ENCODE peak calls at places on chromosomes 2 and 18, in five cellular contexts. One of them, this sample, is unnamed.

GRCh38 chr2:190088917-190089316 is 26.4 kb upstream of the MSTN start:
- DNase-seq in Peyer's patch: peak; percentile 69
- DNase-seq in stomach: peak; percentile 32
- DNase-seq in mammary epithelial cell: peak; percentile 47
- DNase-seq in left ventricle myocardium inferior: no peak
- DNase-seq in this sample: peak; percentile 67

GRCh38 chr2:38524580-38524979 is 78.1 kb downstream of the HNRNPLL start:
- DNase-seq in Peyer's patch: no peak
- DNase-seq in stomach: no peak
- DNase-seq in mammary epithelial cell: no peak
- DNase-seq in left ventricle myocardium inferior: no peak
- DNase-seq in this sample: no peak

GRCh38 chr18:57589162-57589561 is 2.7 kb upstream of the FECH start:
- DNase-seq in Peyer's patch: no peak
- DNase-seq in stomach: no peak
- DNase-seq in mammary epithelial cell: no peak
- DNase-seq in left ventricle myocardium inferior: no peak
- DNase-seq in this sample: no peak

GRCh38 chr2:38620282-38620977 is 17.7 kb upstream of the HNRNPLL start:
- DNase-seq in Peyer's patch: no peak
- DNase-seq in stomach: no peak
- DNase-seq in mammary epithelial cell: no peak
- DNase-seq in left ventricle myocardium inferior: no peak
- DNase-seq in this sample: peak; percentile 67

GRCh38 chr18:54613174-54613573 is 22.1 kb downstream of the DYNAP start:
- DNase-seq in Peyer's patch: no peak
- DNase-seq in stomach: no peak
- DNase-seq in mammary epithelial cell: no peak
- DNase-seq in left ventricle myocardium inferior: no peak
- DNase-seq in this sample: no peak

GRCh38 chr2:127025357-127026062 is 81.4 kb downstream of the BIN1 start:
- DNase-seq in Peyer's patch: peak; percentile 87
- DNase-seq in stomach: peak; percentile 55
- DNase-seq in mammary epithelial cell: peak; percentile 70
- DNase-seq in left ventricle myocardium inferior: peak; percentile 63
- DNase-seq in this sample: peak; percentile 95

GRCh38 chr2:14903709-14904374 is 271.3 kb downstream of the LRATD1 start:
- DNase-seq in Peyer's patch: peak; percentile 53
- DNase-seq in stomach: peak; percentile 42
- DNase-seq in mammary epithelial cell: peak; percentile 41
- DNase-seq in left ventricle myocardium inferior: no peak
- DNase-seq in this sample: no peak

GRCh38 chr2:96315400-96316071 is 9.6 kb upstream of the ITPRIPL1 start:
- DNase-seq in Peyer's patch: peak; percentile 75
- DNase-seq in stomach: no peak
- DNase-seq in mammary epithelial cell: no peak
- DNase-seq in left ventricle myocardium inferior: no peak
- DNase-seq in this sample: peak; percentile 51

GRCh38 chr2:227406177-227407031 is 18.7 kb upstream of the SCYGR1 start:
- DNase-seq in Peyer's patch: peak; percentile 80
- DNase-seq in stomach: peak; percentile 73
- DNase-seq in mammary epithelial cell: peak; percentile 95
- DNase-seq in left ventricle myocardium inferior: peak; percentile 20
- DNase-seq in this sample: peak; percentile 89

GRCh38 chr2:219645631-219646527 is 18.4 kb downstream of the SLC4A3 start:
- DNase-seq in Peyer's patch: peak; percentile 22
- DNase-seq in stomach: no peak
- DNase-seq in mammary epithelial cell: peak; percentile 68
- DNase-seq in left ventricle myocardium inferior: no peak
- DNase-seq in this sample: peak; percentile 71

GRCh38 chr18:46482831-46483230 is 174.2 kb downstream of the LOXHD1 start:
- DNase-seq in Peyer's patch: no peak
- DNase-seq in stomach: no peak
- DNase-seq in mammary epithelial cell: no peak
- DNase-seq in left ventricle myocardium inferior: no peak
- DNase-seq in this sample: no peak

GRCh38 chr2:112889976-112890375 is 21.0 kb upstream of the IL37 start:
- DNase-seq in Peyer's patch: no peak
- DNase-seq in stomach: no peak
- DNase-seq in mammary epithelial cell: no peak
- DNase-seq in left ventricle myocardium inferior: no peak
- DNase-seq in this sample: no peak

GRCh38 chr2:218894168-218895157 is 13.8 kb downstream of the WNT10A start:
- DNase-seq in Peyer's patch: no peak
- DNase-seq in stomach: no peak
- DNase-seq in mammary epithelial cell: peak; percentile 75
- DNase-seq in left ventricle myocardium inferior: no peak
- DNase-seq in this sample: no peak

GRCh38 chr18:34985963-34986362 is 55.2 kb upstream of the MAPRE2 start:
- DNase-seq in Peyer's patch: no peak
- DNase-seq in stomach: no peak
- DNase-seq in mammary epithelial cell: no peak
- DNase-seq in left ventricle myocardium inferior: no peak
- DNase-seq in this sample: no peak

GRCh38 chr18:67574749-67575148 is 58.2 kb upstream of the DSEL start:
- DNase-seq in Peyer's patch: no peak
- DNase-seq in stomach: no peak
- DNase-seq in mammary epithelial cell: no peak
- DNase-seq in left ventricle myocardium inferior: no peak
- DNase-seq in this sample: no peak

GRCh38 chr18:50172367-50172766 is 22.6 kb downstream of the MYO5B start:
- DNase-seq in Peyer's patch: no peak
- DNase-seq in stomach: no peak
- DNase-seq in mammary epithelial cell: peak; percentile 83
- DNase-seq in left ventricle myocardium inferior: no peak
- DNase-seq in this sample: no peak

GRCh38 chr2:51103205-51103604 is 71.3 kb upstream of the NRXN1 start:
- DNase-seq in Peyer's patch: no peak
- DNase-seq in stomach: no peak
- DNase-seq in mammary epithelial cell: peak; percentile 5
- DNase-seq in left ventricle myocardium inferior: peak; percentile 23
- DNase-seq in this sample: peak; percentile 87

GRCh38 chr18:13501896-13502295 is 224.5 kb downstream of the FAM210A start:
- DNase-seq in Peyer's patch: no peak
- DNase-seq in stomach: no peak
- DNase-seq in mammary epithelial cell: no peak
- DNase-seq in left ventricle myocardium inferior: no peak
- DNase-seq in this sample: no peak

GRCh38 chr2:215425021-215425782 is 10.7 kb downstream of the FN1 start:
- DNase-seq in Peyer's patch: no peak
- DNase-seq in stomach: no peak
- DNase-seq in mammary epithelial cell: no peak
- DNase-seq in left ventricle myocardium inferior: no peak
- DNase-seq in this sample: peak; percentile 74

GRCh38 chr2:200452377-200452776 is 57.5 kb downstream of the KCTD18 start:
- DNase-seq in Peyer's patch: no peak
- DNase-seq in stomach: no peak
- DNase-seq in mammary epithelial cell: no peak
- DNase-seq in left ventricle myocardium inferior: no peak
- DNase-seq in this sample: no peak

GRCh38 chr2:10534514-10535250 is 86.6 kb upstream of the ODC1 start:
- DNase-seq in Peyer's patch: no peak
- DNase-seq in stomach: no peak
- DNase-seq in mammary epithelial cell: no peak
- DNase-seq in left ventricle myocardium inferior: no peak
- DNase-seq in this sample: peak; percentile 51

GRCh38 chr2:189538402-189538801 is 42.2 kb downstream of the SLC40A1 start:
- DNase-seq in Peyer's patch: no peak
- DNase-seq in stomach: no peak
- DNase-seq in mammary epithelial cell: no peak
- DNase-seq in left ventricle myocardium inferior: no peak
- DNase-seq in this sample: no peak

GRCh38 chr2:215528555-215528954 is 92.7 kb upstream of the FN1 start:
- DNase-seq in Peyer's patch: no peak
- DNase-seq in stomach: no peak
- DNase-seq in mammary epithelial cell: peak; percentile 87
- DNase-seq in left ventricle myocardium inferior: no peak
- DNase-seq in this sample: peak; percentile 99

GRCh38 chr2:127219716-127220090 is 396 bp downstream of the CYP27C1 start:
- DNase-seq in Peyer's patch: no peak
- DNase-seq in stomach: no peak
- DNase-seq in mammary epithelial cell: no peak
- DNase-seq in left ventricle myocardium inferior: no peak
- DNase-seq in this sample: no peak

GRCh38 chr18:58310517-58310916 is 266.5 kb downstream of the NEDD4L start:
- DNase-seq in Peyer's patch: peak; percentile 88
- DNase-seq in stomach: peak; percentile 78
- DNase-seq in mammary epithelial cell: peak; percentile 96
- DNase-seq in left ventricle myocardium inferior: peak; percentile 51
- DNase-seq in this sample: no peak

GRCh38 chr2:70712916-70713315 is 55.1 kb downstream of the ADD2 start:
- DNase-seq in Peyer's patch: no peak
- DNase-seq in stomach: no peak
- DNase-seq in mammary epithelial cell: no peak
- DNase-seq in left ventricle myocardium inferior: no peak
- DNase-seq in this sample: no peak

GRCh38 chr2:86396304-86396785 is 44.8 kb upstream of the KDM3A start:
- DNase-seq in Peyer's patch: peak; percentile 70
- DNase-seq in stomach: peak; percentile 55
- DNase-seq in mammary epithelial cell: peak; percentile 30
- DNase-seq in left ventricle myocardium inferior: no peak
- DNase-seq in this sample: peak; percentile 52

GRCh38 chr18:39835303-39836030 is 2119.6 kb upstream of the PIK3C3 start:
- DNase-seq in Peyer's patch: no peak
- DNase-seq in stomach: no peak
- DNase-seq in mammary epithelial cell: peak; percentile 29
- DNase-seq in left ventricle myocardium inferior: no peak
- DNase-seq in this sample: peak; percentile 21

DNA sequence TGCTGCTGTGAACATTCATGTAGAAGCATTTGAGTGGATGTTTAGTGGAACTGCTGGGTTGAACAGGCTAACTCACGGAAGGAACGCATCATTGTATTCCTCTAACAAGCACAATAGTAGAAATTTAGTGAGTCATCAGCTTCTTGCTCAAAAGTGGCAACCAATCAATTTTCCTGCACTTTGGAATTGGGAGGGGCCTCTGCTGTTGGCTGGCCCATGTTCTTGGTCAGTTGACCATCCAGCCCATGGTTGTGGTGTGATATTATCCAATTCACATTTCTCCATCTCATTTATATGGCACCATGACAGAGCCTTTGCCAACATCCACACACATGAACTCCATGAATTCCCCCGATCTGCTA is 95.0 kb downstream of the TNFRSF11A start:
- DNase-seq in Peyer's patch: peak; percentile 72
- DNase-seq in stomach: no peak
- DNase-seq in mammary epithelial cell: peak; percentile 60
- DNase-seq in left ventricle myocardium inferior: no peak
- DNase-seq in this sample: peak; percentile 26
- H3K27ac ChIP-seq in Peyer's patch: peak overlapping the region; percentile 68
- H3K27ac ChIP-seq in stomach: peak overlapping the region; percentile 79
- H3K27ac ChIP-seq in mammary epithelial cell: peak overlapping the region; percentile 53
- H3K27ac ChIP-seq in left ventricle myocardium inferior: peak overlapping the region; percentile 67
- H3K27ac ChIP-seq in this sample: peak overlapping the region; percentile 34

DNA sequence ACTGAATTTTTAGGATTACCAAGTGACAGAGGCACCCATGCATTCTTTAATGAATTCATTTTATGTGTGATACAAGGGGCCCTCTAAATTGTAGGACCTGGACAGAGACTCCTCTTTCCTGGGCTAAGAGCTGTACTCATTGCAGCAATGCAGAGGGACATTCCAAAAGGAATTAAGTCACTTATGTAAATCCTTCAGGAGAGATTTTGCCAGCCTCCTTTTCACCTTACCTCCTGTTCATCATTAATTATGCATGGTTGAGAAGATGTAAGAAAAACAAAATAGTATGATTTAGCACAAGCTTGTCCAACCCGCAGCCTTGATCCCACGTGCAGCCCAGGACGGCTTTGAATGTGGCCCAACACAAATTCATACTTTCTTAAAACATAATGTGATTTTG is 84.5 kb upstream of the TANK start:
- DNase-seq in Peyer's patch: no peak
- DNase-seq in stomach: no peak
- DNase-seq in mammary epithelial cell: no peak
- DNase-seq in left ventricle myocardium inferior: no peak
- DNase-seq in this sample: no peak
- H3K4me3 ChIP-seq in Peyer's patch: no peak overlapping the region
- H3K4me3 ChIP-seq in stomach: no peak overlapping the region
- H3K4me3 ChIP-seq in mammary epithelial cell: no peak overlapping the region
- H3K4me3 ChIP-seq in left ventricle myocardium inferior: no peak overlapping the region
- H3K4me3 ChIP-seq in this sample: no peak overlapping the region

GRCh38 chr2:60560734-60561649 is 7.5 kb upstream of the BCL11A start:
- DNase-seq in Peyer's patch: no peak
- DNase-seq in stomach: no peak
- DNase-seq in mammary epithelial cell: peak; percentile 35
- DNase-seq in left ventricle myocardium inferior: no peak
- DNase-seq in this sample: no peak
- TF ChIP-seq CTCF in Peyer's patch: peak; percentile 56
- TF ChIP-seq CTCF in stomach: no peak
- TF ChIP-seq CTCF in mammary epithelial cell: peak; percentile 41
- TF ChIP-seq CTCF in left ventricle myocardium inferior: peak; percentile 66
- TF ChIP-seq CTCF in this sample: peak; percentile 69

GRCh38 chr2:160270571-160271113 is 70.6 kb upstream of the ITGB6 start:
- DNase-seq in Peyer's patch: no peak
- DNase-seq in stomach: peak; percentile 31
- DNase-seq in mammary epithelial cell: no peak
- DNase-seq in left ventricle myocardium inferior: no peak
- DNase-seq in this sample: no peak

GRCh38 chr2:160269803-160270570 is 69.9 kb upstream of the ITGB6 start:
- DNase-seq in Peyer's patch: peak; percentile 89
- DNase-seq in stomach: peak; percentile 79
- DNase-seq in mammary epithelial cell: peak; percentile 45
- DNase-seq in left ventricle myocardium inferior: peak; percentile 91
- DNase-seq in this sample: peak; percentile 87

GRCh38 chr2:160269365-160269764 is 69.3 kb upstream of the ITGB6 start:
- DNase-seq in Peyer's patch: no peak
- DNase-seq in stomach: no peak
- DNase-seq in mammary epithelial cell: no peak
- DNase-seq in left ventricle myocardium inferior: no peak
- DNase-seq in this sample: no peak

GRCh38 chr2:160267022-160267421 is 67.0 kb upstream of the ITGB6 start:
- DNase-seq in Peyer's patch: no peak
- DNase-seq in stomach: no peak
- DNase-seq in mammary epithelial cell: no peak
- DNase-seq in left ventricle myocardium inferior: no peak
- DNase-seq in this sample: no peak

GRCh38 chr2:160268382-160268781 is 68.3 kb upstream of the ITGB6 start:
- DNase-seq in Peyer's patch: no peak
- DNase-seq in stomach: no peak
- DNase-seq in mammary epithelial cell: no peak
- DNase-seq in left ventricle myocardium inferior: no peak
- DNase-seq in this sample: no peak
- H3K27ac ChIP-seq in Peyer's patch: peak overlapping the region; percentile 3
- H3K27ac ChIP-seq in stomach: peak overlapping the region; percentile 92
- H3K27ac ChIP-seq in mammary epithelial cell: no peak overlapping the region
- H3K27ac ChIP-seq in left ventricle myocardium inferior: peak overlapping the region; percentile 98
- H3K27ac ChIP-seq in this sample: no peak overlapping the region

DNA sequence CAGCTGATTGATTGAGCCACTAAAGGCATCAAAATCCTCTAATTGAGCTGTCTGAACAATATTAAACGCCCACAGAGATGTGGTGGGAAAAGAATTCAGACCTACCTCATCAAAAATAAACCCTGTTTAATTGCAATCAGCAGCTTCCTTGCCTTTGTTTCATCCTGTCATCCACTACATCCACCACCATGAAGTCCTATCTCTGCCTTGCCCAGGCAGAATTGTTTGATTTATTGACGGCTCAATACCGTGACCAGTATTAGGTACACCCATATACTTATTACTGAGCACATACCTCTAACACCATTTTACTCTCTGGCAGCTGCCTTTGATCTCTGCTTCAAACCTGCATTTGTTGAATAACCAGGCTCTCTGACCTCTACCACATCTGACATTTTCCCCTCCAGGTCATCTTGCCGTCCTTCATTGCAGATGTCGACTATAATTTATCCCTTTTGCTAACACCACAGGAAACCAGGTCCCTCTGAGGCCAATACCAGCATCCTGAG is 78.5 kb downstream of the RBM43 start:
- DNase-seq in Peyer's patch: no peak
- DNase-seq in stomach: no peak
- DNase-seq in mammary epithelial cell: no peak
- DNase-seq in left ventricle myocardium inferior: no peak
- DNase-seq in this sample: no peak
- H3K4me3 ChIP-seq in Peyer's patch: no peak overlapping the region
- H3K4me3 ChIP-seq in stomach: no peak overlapping the region
- H3K4me3 ChIP-seq in mammary epithelial cell: no peak overlapping the region
- H3K4me3 ChIP-seq in left ventricle myocardium inferior: no peak overlapping the region
- H3K4me3 ChIP-seq in this sample: no peak overlapping the region